ENCODE peak calls at places on chromosomes 6 and 20, in eight cellular contexts. One of them, this sample, is unnamed.

GRCh38 chr6:46098678-46099077 is 31.1 kb upstream of the ENPP4 start:
- DNase-seq in activated CD8-positive, alpha-beta memory T cell treated with anti-CD3 and anti-CD28 coated beads, Interleukin-2, amount 10 ng/mL, durations not matched to agents 7 days and 5 days: no peak
- DNase-seq in GM06990: no peak
- DNase-seq in GM10248: no peak
- DNase-seq in uterus: no peak
- DNase-seq in activated T-cell treated with anti-CD3 and anti-CD28 coated beads, Interleukin-2, amount 50 U/mL, for 24 hours: no peak
- DNase-seq in effector CD8-positive, alpha-beta T cell: no peak
- DNase-seq in MM.1S: no peak
- DNase-seq in this sample: no peak

GRCh38 chr20:46649650-46649949 is 1.7 kb downstream of the SLC13A3 start:
- DNase-seq in activated CD8-positive, alpha-beta memory T cell treated with anti-CD3 and anti-CD28 coated beads, Interleukin-2, amount 10 ng/mL, durations not matched to agents 7 days and 5 days: no peak
- DNase-seq in activated T-cell treated with anti-CD3 and anti-CD28 coated beads, Interleukin-2, amount 50 U/mL, for 24 hours: no peak
- DNase-seq in GM10248: no peak
- DNase-seq in GM06990: no peak
- DNase-seq in MM.1S: no peak
- DNase-seq in uterus: no peak
- DNase-seq in effector CD8-positive, alpha-beta T cell: no peak
- DNase-seq in this sample: no peak

GRCh38 chr20:62482136-62482833 is 6.5 kb upstream of the GATA5 start:
- DNase-seq in uterus: no peak
- DNase-seq in GM10248: no peak
- DNase-seq in GM06990: no peak
- DNase-seq in activated CD8-positive, alpha-beta memory T cell treated with anti-CD3 and anti-CD28 coated beads, Interleukin-2, amount 10 ng/mL, durations not matched to agents 7 days and 5 days: no peak
- DNase-seq in MM.1S: no peak
- DNase-seq in activated T-cell treated with anti-CD3 and anti-CD28 coated beads, Interleukin-2, amount 50 U/mL, for 24 hours: no peak
- DNase-seq in effector CD8-positive, alpha-beta T cell: no peak
- DNase-seq in this sample: no peak

GRCh38 chr6:138499303-138499991 is at the start of gene NHSL1:
- DNase-seq in effector CD8-positive, alpha-beta T cell: no peak
- DNase-seq in activated CD8-positive, alpha-beta memory T cell treated with anti-CD3 and anti-CD28 coated beads, Interleukin-2, amount 10 ng/mL, durations not matched to agents 7 days and 5 days: no peak
- DNase-seq in uterus: no peak
- DNase-seq in MM.1S: no peak
- DNase-seq in GM10248: peak
- DNase-seq in activated T-cell treated with anti-CD3 and anti-CD28 coated beads, Interleukin-2, amount 50 U/mL, for 24 hours: no peak
- DNase-seq in GM06990: peak
- DNase-seq in this sample: peak

GRCh38 chr6:13586936-13587542 is 12.6 kb downstream of the SIRT5 start:
- DNase-seq in MM.1S: no peak
- DNase-seq in GM06990: no peak
- DNase-seq in effector CD8-positive, alpha-beta T cell: no peak
- DNase-seq in activated CD8-positive, alpha-beta memory T cell treated with anti-CD3 and anti-CD28 coated beads, Interleukin-2, amount 10 ng/mL, durations not matched to agents 7 days and 5 days: no peak
- DNase-seq in GM10248: no peak
- DNase-seq in activated T-cell treated with anti-CD3 and anti-CD28 coated beads, Interleukin-2, amount 50 U/mL, for 24 hours: no peak
- DNase-seq in uterus: no peak
- DNase-seq in this sample: no peak

GRCh38 chr6:31203345-31203979 is 33.0 kb upstream of the POU5F1 start:
- DNase-seq in GM06990: peak
- DNase-seq in activated CD8-positive, alpha-beta memory T cell treated with anti-CD3 and anti-CD28 coated beads, Interleukin-2, amount 10 ng/mL, durations not matched to agents 7 days and 5 days: peak
- DNase-seq in MM.1S: peak
- DNase-seq in effector CD8-positive, alpha-beta T cell: peak
- DNase-seq in activated T-cell treated with anti-CD3 and anti-CD28 coated beads, Interleukin-2, amount 50 U/mL, for 24 hours: peak
- DNase-seq in uterus: peak
- DNase-seq in GM10248: peak
- DNase-seq in this sample: peak

GRCh38 chr6:148272084-148272483 is 70.6 kb upstream of the SASH1 start:
- DNase-seq in effector CD8-positive, alpha-beta T cell: no peak
- DNase-seq in uterus: no peak
- DNase-seq in activated T-cell treated with anti-CD3 and anti-CD28 coated beads, Interleukin-2, amount 50 U/mL, for 24 hours: no peak
- DNase-seq in activated CD8-positive, alpha-beta memory T cell treated with anti-CD3 and anti-CD28 coated beads, Interleukin-2, amount 10 ng/mL, durations not matched to agents 7 days and 5 days: no peak
- DNase-seq in GM10248: no peak
- DNase-seq in GM06990: no peak
- DNase-seq in MM.1S: no peak
- DNase-seq in this sample: no peak

GRCh38 chr20:63009044-63009961 is 2.5 kb upstream of the BHLHE23 start:
- DNase-seq in activated CD8-positive, alpha-beta memory T cell treated with anti-CD3 and anti-CD28 coated beads, Interleukin-2, amount 10 ng/mL, durations not matched to agents 7 days and 5 days: peak
- DNase-seq in uterus: peak
- DNase-seq in GM06990: peak
- DNase-seq in MM.1S: peak
- DNase-seq in activated T-cell treated with anti-CD3 and anti-CD28 coated beads, Interleukin-2, amount 50 U/mL, for 24 hours: peak
- DNase-seq in effector CD8-positive, alpha-beta T cell: peak
- DNase-seq in GM10248: peak
- DNase-seq in this sample: peak